ENCODE peak calls at places on chromosome 10, in seven cellular contexts. One of them, this sample, is unnamed.

GRCh38 chr10:77552252-77552651 is 85.4 kb downstream of the KCNMA1 start:
- DNase-seq in CD8-positive, alpha-beta T cell: no peak
- DNase-seq in colonic mucosa: no peak
- DNase-seq in GM10248: no peak
- DNase-seq in esophagus squamous epithelium: no peak
- DNase-seq in stomach: no peak
- DNase-seq in cardiac muscle cell: no peak
- DNase-seq in this sample: no peak

GRCh38 chr10:92830478-92831389 is 17.6 kb upstream of the EXOC6 start:
- DNase-seq in cardiac muscle cell: no peak
- DNase-seq in stomach: no peak
- DNase-seq in CD8-positive, alpha-beta T cell: peak
- DNase-seq in GM10248: peak
- DNase-seq in esophagus squamous epithelium: no peak
- DNase-seq in colonic mucosa: no peak
- DNase-seq in this sample: no peak

GRCh38 chr10:116708386-116708785 is 34.0 kb downstream of the HSPA12A start:
- DNase-seq in colonic mucosa: no peak
- DNase-seq in stomach: no peak
- DNase-seq in CD8-positive, alpha-beta T cell: no peak
- DNase-seq in cardiac muscle cell: no peak
- DNase-seq in esophagus squamous epithelium: no peak
- DNase-seq in GM10248: no peak
- DNase-seq in this sample: peak

GRCh38 chr10:73076361-73077183 is 20.1 kb downstream of the P4HA1 start:
- DNase-seq in CD8-positive, alpha-beta T cell: no peak
- DNase-seq in esophagus squamous epithelium: no peak
- DNase-seq in cardiac muscle cell: no peak
- DNase-seq in GM10248: no peak
- DNase-seq in stomach: peak
- DNase-seq in colonic mucosa: peak
- DNase-seq in this sample: no peak

GRCh38 chr10:89414146-89414878 is at the start of gene IFIT5:
- DNase-seq in colonic mucosa: peak
- DNase-seq in stomach: peak
- DNase-seq in cardiac muscle cell: peak
- DNase-seq in esophagus squamous epithelium: no peak
- DNase-seq in GM10248: peak
- DNase-seq in CD8-positive, alpha-beta T cell: peak
- DNase-seq in this sample: peak

GRCh38 chr10:35089641-35090161 is 440 bp downstream of the CUL2 start:
- DNase-seq in GM10248: peak
- DNase-seq in cardiac muscle cell: peak
- DNase-seq in esophagus squamous epithelium: no peak
- DNase-seq in colonic mucosa: no peak
- DNase-seq in stomach: no peak
- DNase-seq in CD8-positive, alpha-beta T cell: no peak
- DNase-seq in this sample: peak

GRCh38 chr10:50574932-50575331 is 48.8 kb downstream of the SGMS1 start:
- DNase-seq in CD8-positive, alpha-beta T cell: no peak
- DNase-seq in esophagus squamous epithelium: no peak
- DNase-seq in GM10248: no peak
- DNase-seq in colonic mucosa: no peak
- DNase-seq in stomach: no peak
- DNase-seq in cardiac muscle cell: no peak
- DNase-seq in this sample: no peak

GRCh38 chr10:95260397-95260881 is 30.4 kb downstream of the PDLIM1 start:
- DNase-seq in esophagus squamous epithelium: no peak
- DNase-seq in CD8-positive, alpha-beta T cell: no peak
- DNase-seq in colonic mucosa: peak
- DNase-seq in GM10248: peak
- DNase-seq in cardiac muscle cell: peak
- DNase-seq in stomach: no peak
- DNase-seq in this sample: peak

GRCh38 chr10:132889556-132889955 is 52.8 kb downstream of the CFAP46 start:
- DNase-seq in CD8-positive, alpha-beta T cell: no peak
- DNase-seq in stomach: no peak
- DNase-seq in colonic mucosa: no peak
- DNase-seq in cardiac muscle cell: no peak
- DNase-seq in esophagus squamous epithelium: no peak
- DNase-seq in GM10248: no peak
- DNase-seq in this sample: no peak

GRCh38 chr10:119404719-119405504 is 137.6 kb downstream of the RGS10 start:
- DNase-seq in colonic mucosa: no peak
- DNase-seq in stomach: no peak
- DNase-seq in GM10248: no peak
- DNase-seq in CD8-positive, alpha-beta T cell: no peak
- DNase-seq in esophagus squamous epithelium: no peak
- DNase-seq in cardiac muscle cell: no peak
- DNase-seq in this sample: no peak

GRCh38 chr10:124422742-124423141 is 4.0 kb upstream of the OAT start:
- DNase-seq in CD8-positive, alpha-beta T cell: no peak
- DNase-seq in stomach: no peak
- DNase-seq in colonic mucosa: no peak
- DNase-seq in esophagus squamous epithelium: no peak
- DNase-seq in GM10248: no peak
- DNase-seq in cardiac muscle cell: no peak
- DNase-seq in this sample: no peak

GRCh38 chr10:25786181-25786580 is 147.8 kb upstream of the MYO3A start:
- DNase-seq in CD8-positive, alpha-beta T cell: no peak
- DNase-seq in esophagus squamous epithelium: no peak
- DNase-seq in stomach: no peak
- DNase-seq in cardiac muscle cell: no peak
- DNase-seq in GM10248: no peak
- DNase-seq in colonic mucosa: no peak
- DNase-seq in this sample: no peak

GRCh38 chr10:24952146-24952700 is at the start of gene PRTFDC1:
- DNase-seq in GM10248: peak
- DNase-seq in cardiac muscle cell: no peak
- DNase-seq in colonic mucosa: peak
- DNase-seq in stomach: peak
- DNase-seq in CD8-positive, alpha-beta T cell: peak
- DNase-seq in esophagus squamous epithelium: no peak
- DNase-seq in this sample: no peak

GRCh38 chr10:51892313-51892712 is 192.9 kb upstream of the CSTF2T start:
- DNase-seq in esophagus squamous epithelium: no peak
- DNase-seq in GM10248: no peak
- DNase-seq in cardiac muscle cell: no peak
- DNase-seq in stomach: no peak
- DNase-seq in CD8-positive, alpha-beta T cell: no peak
- DNase-seq in colonic mucosa: no peak
- DNase-seq in this sample: no peak

GRCh38 chr10:48608279-48608681 is 3.4 kb upstream of the ARHGAP22 start:
- DNase-seq in GM10248: peak
- DNase-seq in esophagus squamous epithelium: no peak
- DNase-seq in cardiac muscle cell: peak
- DNase-seq in colonic mucosa: peak
- DNase-seq in CD8-positive, alpha-beta T cell: no peak
- DNase-seq in stomach: peak
- DNase-seq in this sample: peak

GRCh38 chr10:12635127-12635541 is 285.8 kb downstream of the CAMK1D start:
- DNase-seq in cardiac muscle cell: no peak
- DNase-seq in colonic mucosa: no peak
- DNase-seq in stomach: no peak
- DNase-seq in esophagus squamous epithelium: no peak
- DNase-seq in CD8-positive, alpha-beta T cell: no peak
- DNase-seq in GM10248: no peak
- DNase-seq in this sample: no peak

GRCh38 chr10:20622522-20623270 is 274.4 kb downstream of the NEBL start:
- DNase-seq in stomach: no peak
- DNase-seq in cardiac muscle cell: no peak
- DNase-seq in colonic mucosa: no peak
- DNase-seq in CD8-positive, alpha-beta T cell: no peak
- DNase-seq in esophagus squamous epithelium: no peak
- DNase-seq in GM10248: no peak
- DNase-seq in this sample: peak

GRCh38 chr10:75234017-75234682 is 1.6 kb downstream of the COMTD1 start:
- DNase-seq in GM10248: peak
- DNase-seq in CD8-positive, alpha-beta T cell: peak
- DNase-seq in colonic mucosa: peak
- DNase-seq in stomach: peak
- DNase-seq in esophagus squamous epithelium: peak
- DNase-seq in cardiac muscle cell: peak
- DNase-seq in this sample: peak

GRCh38 chr10:87734987-87735827 is 75.5 kb downstream of the PAPSS2 start:
- DNase-seq in cardiac muscle cell: peak
- DNase-seq in stomach: no peak
- DNase-seq in GM10248: peak
- DNase-seq in colonic mucosa: no peak
- DNase-seq in esophagus squamous epithelium: no peak
- DNase-seq in CD8-positive, alpha-beta T cell: no peak
- DNase-seq in this sample: no peak

GRCh38 chr10:113056468-113057021 is 106.5 kb downstream of the TCF7L2 start:
- DNase-seq in GM10248: no peak
- DNase-seq in CD8-positive, alpha-beta T cell: no peak
- DNase-seq in colonic mucosa: no peak
- DNase-seq in esophagus squamous epithelium: no peak
- DNase-seq in stomach: no peak
- DNase-seq in cardiac muscle cell: no peak
- DNase-seq in this sample: no peak

GRCh38 chr10:93124580-93125318 is 51.1 kb downstream of the CYP26A1 start:
- DNase-seq in CD8-positive, alpha-beta T cell: no peak
- DNase-seq in GM10248: no peak
- DNase-seq in cardiac muscle cell: no peak
- DNase-seq in stomach: no peak
- DNase-seq in esophagus squamous epithelium: no peak
- DNase-seq in colonic mucosa: peak
- DNase-seq in this sample: no peak

GRCh38 chr10:5595095-5595494 is 70.3 kb downstream of the CALML3 start:
- DNase-seq in GM10248: no peak
- DNase-seq in esophagus squamous epithelium: no peak
- DNase-seq in cardiac muscle cell: no peak
- DNase-seq in CD8-positive, alpha-beta T cell: no peak
- DNase-seq in stomach: no peak
- DNase-seq in colonic mucosa: no peak
- DNase-seq in this sample: no peak

GRCh38 chr10:131730771-131731497 is 169.9 kb upstream of the PPP2R2D start:
- DNase-seq in stomach: peak
- DNase-seq in esophagus squamous epithelium: no peak
- DNase-seq in colonic mucosa: peak
- DNase-seq in CD8-positive, alpha-beta T cell: no peak
- DNase-seq in GM10248: no peak
- DNase-seq in cardiac muscle cell: no peak
- DNase-seq in this sample: no peak

GRCh38 chr10:99661370-99661749 is 2.1 kb downstream of the ENTPD7 start:
- DNase-seq in CD8-positive, alpha-beta T cell: no peak
- DNase-seq in cardiac muscle cell: no peak
- DNase-seq in colonic mucosa: no peak
- DNase-seq in GM10248: no peak
- DNase-seq in stomach: no peak
- DNase-seq in esophagus squamous epithelium: no peak
- DNase-seq in this sample: peak

GRCh38 chr10:61166489-61166888 is 222.5 kb upstream of the RHOBTB1 start:
- DNase-seq in cardiac muscle cell: no peak
- DNase-seq in esophagus squamous epithelium: no peak
- DNase-seq in stomach: no peak
- DNase-seq in GM10248: no peak
- DNase-seq in colonic mucosa: no peak
- DNase-seq in CD8-positive, alpha-beta T cell: no peak
- DNase-seq in this sample: no peak
- TF ChIP-seq CTCF in cardiac muscle cell: no peak
- TF ChIP-seq CTCF in esophagus squamous epithelium: no peak
- TF ChIP-seq CTCF in stomach: no peak
- TF ChIP-seq CTCF in GM10248: no peak
- TF ChIP-seq CTCF in colonic mucosa: no peak
- TF ChIP-seq CTCF in CD8-positive, alpha-beta T cell: no peak
- TF ChIP-seq CTCF in this sample: no peak

DNA sequence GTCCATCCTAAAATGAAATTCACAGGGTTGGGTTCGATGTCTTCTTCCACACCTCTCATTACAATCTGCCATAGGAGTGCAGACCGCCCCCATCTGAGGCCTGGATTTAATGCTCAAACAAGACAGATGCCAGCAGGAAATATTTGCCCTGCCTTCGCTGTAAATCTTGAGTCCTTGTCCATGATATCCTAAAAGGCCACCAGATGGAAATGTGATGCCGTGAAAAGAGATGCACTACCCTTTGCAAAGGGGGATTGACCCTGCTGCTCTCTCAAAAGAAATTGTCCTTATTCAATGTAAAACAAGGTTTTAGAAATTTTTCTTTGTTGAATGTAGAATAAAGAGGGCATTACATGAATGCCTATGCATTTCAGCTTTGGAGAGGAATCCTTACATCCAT is 37.5 kb downstream of the AGAP4 start:
- DNase-seq in stomach: no peak
- DNase-seq in GM10248: no peak
- DNase-seq in CD8-positive, alpha-beta T cell: no peak
- DNase-seq in esophagus squamous epithelium: no peak
- DNase-seq in colonic mucosa: no peak
- DNase-seq in cardiac muscle cell: no peak
- DNase-seq in this sample: no peak
- TF ChIP-seq CTCF in stomach: no peak
- TF ChIP-seq CTCF in GM10248: no peak
- TF ChIP-seq CTCF in CD8-positive, alpha-beta T cell: no peak
- TF ChIP-seq CTCF in esophagus squamous epithelium: no peak
- TF ChIP-seq CTCF in colonic mucosa: no peak
- TF ChIP-seq CTCF in cardiac muscle cell: peak
- TF ChIP-seq CTCF in this sample: peak

DNA sequence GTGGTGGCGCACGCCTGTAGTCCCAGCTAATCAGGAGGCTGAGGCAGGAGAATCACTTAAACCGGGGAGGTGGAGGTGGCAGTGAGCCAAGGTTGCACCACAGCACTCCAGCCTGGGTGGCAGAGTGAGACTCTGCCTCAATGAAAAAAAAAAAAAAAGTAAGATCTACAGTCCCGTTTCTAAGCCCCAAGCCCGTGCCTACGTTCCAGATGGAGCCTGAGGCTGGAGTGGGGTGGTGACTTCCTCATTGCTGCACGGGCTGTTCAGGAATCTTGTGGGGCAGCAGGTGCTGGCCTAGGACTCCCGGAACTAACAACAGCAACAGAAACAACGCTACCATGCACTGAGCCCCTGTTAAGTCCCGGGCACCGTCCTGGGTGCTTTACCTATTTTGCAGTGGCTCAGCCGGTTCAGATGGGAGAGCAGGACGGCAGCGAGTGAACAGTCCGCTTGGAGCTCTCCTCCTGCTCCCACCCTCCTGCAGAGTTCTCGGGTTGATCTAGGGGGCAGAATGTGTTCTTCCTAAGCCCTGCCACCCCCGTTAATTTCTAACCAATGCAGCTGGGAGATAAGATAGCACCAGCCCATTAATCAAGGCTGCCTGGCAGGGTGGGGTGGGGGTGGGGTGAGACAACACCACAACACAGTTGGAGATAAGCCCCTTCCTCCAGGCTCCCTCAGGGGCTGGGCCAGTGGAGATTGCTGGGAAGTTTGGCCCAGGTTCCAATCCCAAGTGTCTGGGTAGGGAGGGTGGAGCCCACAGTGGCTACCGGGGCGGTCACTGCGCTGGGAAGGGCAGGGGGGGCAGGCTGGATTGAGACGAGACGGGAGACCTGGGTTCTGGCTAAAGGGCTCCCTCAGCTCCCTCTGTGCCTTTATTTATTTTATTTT is 17.0 kb upstream of the SFRP5 start:
- DNase-seq in GM10248: no peak
- DNase-seq in stomach: peak
- DNase-seq in CD8-positive, alpha-beta T cell: no peak
- DNase-seq in esophagus squamous epithelium: no peak
- DNase-seq in cardiac muscle cell: peak
- DNase-seq in colonic mucosa: peak
- DNase-seq in this sample: no peak
- TF ChIP-seq CTCF in GM10248: no peak
- TF ChIP-seq CTCF in stomach: no peak
- TF ChIP-seq CTCF in CD8-positive, alpha-beta T cell: no peak
- TF ChIP-seq CTCF in esophagus squamous epithelium: no peak
- TF ChIP-seq CTCF in cardiac muscle cell: peak
- TF ChIP-seq CTCF in colonic mucosa: no peak
- TF ChIP-seq CTCF in this sample: no peak

GRCh38 chr10:84159076-84159475 is 14.5 kb upstream of the GPR15LG start:
- DNase-seq in CD8-positive, alpha-beta T cell: no peak
- DNase-seq in cardiac muscle cell: no peak
- DNase-seq in stomach: no peak
- DNase-seq in esophagus squamous epithelium: no peak
- DNase-seq in colonic mucosa: peak
- DNase-seq in GM10248: no peak
- DNase-seq in this sample: no peak
- TF ChIP-seq CTCF in CD8-positive, alpha-beta T cell: no peak
- TF ChIP-seq CTCF in cardiac muscle cell: no peak
- TF ChIP-seq CTCF in stomach: no peak
- TF ChIP-seq CTCF in esophagus squamous epithelium: no peak
- TF ChIP-seq CTCF in colonic mucosa: no peak
- TF ChIP-seq CTCF in GM10248: no peak
- TF ChIP-seq CTCF in this sample: no peak